ENCODE peak calls at places on chromosome 19, in nine cellular contexts. I is RWPE2, G is fibroblast of the aortic adventitia, X is upper lobe of right lung, Y is psoas muscle, R is HepG2, P is AG09309, C is cardiac muscle cell, E is AG04450. Q is an unnamed sample.

GRCh38 chr19:53818756-53819155 is 5.4 kb downstream of the NLRP12 start:
- DNase-seq in P (no peak), X (no peak), Y (no peak), E (no peak), G (no peak), C (no peak), I (peak; percentile 1), R (no peak), Q (no peak)

GRCh38 chr19:43316591-43317319 is 36.7 kb upstream of the CD177 start:
- DNase-seq in Y (no peak), P (no peak), C (peak; percentile 15), G (peak; percentile 53), R (peak; percentile 56), X (no peak), E (no peak), I (no peak), Q (no peak)

GRCh38 chr19:33490041-33490451 is 31.5 kb downstream of the PEPD start:
- DNase-seq in R (no peak), Y (no peak), X (peak; percentile 56), I (peak; percentile 45), P (no peak), C (no peak), G (no peak), E (no peak), Q (no peak)

GRCh38 chr19:49739933-49740332 is 23.2 kb downstream of the TSKS start:
- DNase-seq in P (no peak), I (no peak), G (no peak), X (no peak), E (no peak), R (no peak), C (no peak), Y (no peak), Q (no peak)

GRCh38 chr19:51702754-51703654 is 9.9 kb downstream of the SPACA6 start:
- DNase-seq in R (no peak), P (no peak), Y (peak; percentile 35), E (no peak), C (no peak), X (peak; percentile 77), G (no peak), I (no peak), Q (no peak)

GRCh38 chr19:31562916-31563626 is 213.8 kb upstream of the TSHZ3 start:
- DNase-seq in C (no peak), G (no peak), E (no peak), P (no peak), I (no peak), R (no peak), X (no peak), Y (no peak), Q (no peak)

GRCh38 chr19:3398114-3398899 is 31.9 kb downstream of the NFIC start:
- DNase-seq in E (no peak), I (no peak), G (peak; percentile 69), R (peak; percentile 77), X (peak; percentile 92), Y (peak; percentile 70), P (no peak), C (peak; percentile 36), Q (peak; percentile 28)

GRCh38 chr19:48556163-48556562 is 4.2 kb downstream of the SULT2B1 start:
- DNase-seq in G (peak; percentile 59), C (peak; percentile 60), R (peak; percentile 75), Y (no peak), I (no peak), P (no peak), X (no peak), E (no peak), Q (peak; percentile 47)

GRCh38 chr19:12777217-12778019 is 2.1 kb upstream of the HOOK2 start:
- DNase-seq in G (peak; percentile 80), P (no peak), X (peak; percentile 93), E (no peak), Y (peak; percentile 84), I (no peak), C (peak; percentile 84), R (peak; percentile 50), Q (peak; percentile 85)

GRCh38 chr19:38044267-38045111 is 137.5 kb downstream of the SIPA1L3 start:
- DNase-seq in X (no peak), I (no peak), C (no peak), P (no peak), E (no peak), R (no peak), G (peak; percentile 47), Y (no peak), Q (peak; percentile 61)

GRCh38 chr19:16200776-16201391 is 3.2 kb downstream of the AP1M1 start:
- DNase-seq in C (no peak), P (no peak), Y (no peak), X (peak; percentile 54), G (no peak), E (no peak), R (no peak), I (no peak), Q (no peak)

GRCh38 chr19:48670699-48671455 is 1.9 kb downstream of the NTN5 start:
- DNase-seq in P (no peak), R (no peak), G (no peak), C (no peak), I (no peak), E (no peak), X (no peak), Y (no peak), Q (no peak)

GRCh38 chr19:3683405-3683865 is 16.8 kb downstream of the PIP5K1C start:
- DNase-seq in Y (no peak), G (no peak), R (no peak), C (peak; percentile 76), X (no peak), P (no peak), E (no peak), I (peak; percentile 57), Q (peak; percentile 92)

GRCh38 chr19:35843676-35844481 is 8.4 kb downstream of the NPHS1 start:
- DNase-seq in R (no peak), E (no peak), G (no peak), X (no peak), I (no peak), P (no peak), Y (no peak), C (peak; percentile 33), Q (no peak)

GRCh38 chr19:35847911-35848310 is 4.4 kb downstream of the NPHS1 start:
- DNase-seq in E (no peak), X (no peak), I (no peak), R (no peak), C (no peak), Y (no peak), P (no peak), G (no peak), Q (no peak)

GRCh38 chr19:35845215-35846037 is 6.9 kb downstream of the NPHS1 start:
- DNase-seq in P (no peak), R (peak; percentile 37), I (no peak), G (no peak), X (no peak), Y (peak; percentile 27), C (no peak), E (no peak), Q (no peak)

GRCh38 chr19:35844482-35845214 is 7.7 kb downstream of the NPHS1 start:
- DNase-seq in G (no peak), R (no peak), Y (no peak), I (no peak), P (no peak), X (no peak), E (no peak), C (no peak), Q (no peak)

GRCh38 chr19:35846038-35846668 is 6.2 kb downstream of the NPHS1 start:
- DNase-seq in X (no peak), P (no peak), Y (no peak), R (no peak), E (no peak), I (no peak), C (no peak), G (no peak), Q (no peak)
- H3K4me3 ChIP-seq in X (no peak overlapping the region), P (no peak overlapping the region), Y (peak overlapping the region; percentile 33), R (peak overlapping the region; percentile 73), E (no peak overlapping the region), I (peak overlapping the region; percentile 18), C (peak overlapping the region; percentile 0), G (no peak overlapping the region), Q (no peak overlapping the region)

GRCh38 chr19:7868671-7869452 is 5.3 kb downstream of the PRR36 start:
- DNase-seq in I (peak; percentile 83), C (peak; percentile 53), X (peak; percentile 90), G (peak; percentile 34), E (no peak), P (no peak), Y (peak; percentile 63), R (peak; percentile 87), Q (peak; percentile 39)
- TF ChIP-seq CTCF in I (peak; percentile 89), C (peak; percentile 44), X (peak; percentile 73), G (peak; percentile 48), E (peak; percentile 43), P (peak; percentile 39), Y (peak; percentile 69), R (peak; percentile 70), Q (peak; percentile 52)

GRCh38 chr19:40717325-40717879 is 490 bp downstream of the ITPKC start:
- DNase-seq in X (peak; percentile 75), C (no peak), R (no peak), I (no peak), Y (no peak), G (no peak), P (no peak), E (no peak), Q (no peak)

GRCh38 chr19:40714519-40715299 is 2.0 kb downstream of the COQ8B start:
- DNase-seq in I (peak; percentile 90), G (peak; percentile 93), C (peak; percentile 95), P (peak; percentile 60), Y (peak; percentile 94), R (peak; percentile 81), E (peak; percentile 81), X (peak; percentile 97), Q (peak; percentile 95)

GRCh38 chr19:40716655-40717324 is at the start of the genes COQ8B and ITPKC:
- DNase-seq in X (peak; percentile 100), P (peak; percentile 82), R (peak; percentile 95), Y (peak; percentile 100), G (peak; percentile 97), I (peak; percentile 100), C (peak; percentile 98), E (peak; percentile 91), Q (peak; percentile 99)

GRCh38 chr19:40716031-40716654 is 543 bp downstream of the COQ8B start:
- DNase-seq in Y (peak; percentile 40), R (no peak), E (peak; percentile 6), G (no peak), C (no peak), I (peak; percentile 91), X (no peak), P (no peak), Q (no peak)

GRCh38 chr19:40713939-40714338 is 2.7 kb downstream of the COQ8B start:
- DNase-seq in C (no peak), R (no peak), I (no peak), E (no peak), X (no peak), G (no peak), Y (no peak), P (no peak), Q (no peak)
- H3K4me3 ChIP-seq in C (peak overlapping the region; percentile 66), R (no peak overlapping the region), I (no peak overlapping the region), E (peak overlapping the region; percentile 70), X (peak overlapping the region; percentile 75), G (peak overlapping the region; percentile 74), Y (peak overlapping the region; percentile 76), P (peak overlapping the region; percentile 64), Q (no peak overlapping the region)

GRCh38 chr19:56393119-56394012 is at the start of gene ZNF582:
- DNase-seq in Y (peak; percentile 94), E (peak; percentile 91), R (peak; percentile 80), P (peak; percentile 87), I (peak; percentile 83), X (peak; percentile 97), G (peak; percentile 96), C (peak; percentile 98), Q (peak; percentile 97)
- TF ChIP-seq CTCF in Y (peak; percentile 58), E (peak; percentile 84), R (peak; percentile 73), P (peak; percentile 87), I (peak; percentile 80), X (peak; percentile 70), G (peak; percentile 86), C (peak; percentile 81), Q (peak; percentile 89)

GRCh38 chr19:9641810-9642209 is 20.8 kb upstream of the ZNF561 start:
- DNase-seq in E (no peak), Y (no peak), G (no peak), C (no peak), P (no peak), I (no peak), R (no peak), X (no peak), Q (no peak)
- H3K4me3 ChIP-seq in E (no peak overlapping the region), Y (no peak overlapping the region), G (no peak overlapping the region), C (no peak overlapping the region), P (no peak overlapping the region), I (no peak overlapping the region), R (no peak overlapping the region), X (no peak overlapping the region), Q (no peak overlapping the region)

Q was measured in astrocyte of the spinal cord.